ENCODE peak calls at places on chromosomes 6 and 20, in eight cellular contexts. One of them, this sample, is unnamed.

GRCh38 chr20:24811020-24811419 is 138.0 kb upstream of the CST7 start:
- DNase-seq in cardiac muscle cell: no peak
- DNase-seq in LoVo: no peak
- DNase-seq in EH: no peak
- DNase-seq in astrocyte of the spinal cord: no peak
- DNase-seq in hypothalamus: no peak
- DNase-seq in B cell: no peak
- DNase-seq in NCI-H524: no peak
- DNase-seq in this sample: no peak

GRCh38 chr6:100415780-100416179 is 48.9 kb downstream of the SIM1 start:
- DNase-seq in cardiac muscle cell: no peak
- DNase-seq in LoVo: no peak
- DNase-seq in EH: no peak
- DNase-seq in astrocyte of the spinal cord: no peak
- DNase-seq in hypothalamus: no peak
- DNase-seq in B cell: no peak
- DNase-seq in NCI-H524: peak
- DNase-seq in this sample: no peak

GRCh38 chr6:7697820-7698623 is 27.9 kb upstream of the BMP6 start:
- DNase-seq in cardiac muscle cell: no peak
- DNase-seq in LoVo: peak
- DNase-seq in EH: peak
- DNase-seq in astrocyte of the spinal cord: peak
- DNase-seq in hypothalamus: no peak
- DNase-seq in B cell: no peak
- DNase-seq in NCI-H524: no peak
- DNase-seq in this sample: peak

GRCh38 chr6:144232434-144233223 is 52.5 kb upstream of the UTRN start:
- DNase-seq in cardiac muscle cell: no peak
- DNase-seq in LoVo: no peak
- DNase-seq in EH: peak
- DNase-seq in astrocyte of the spinal cord: no peak
- DNase-seq in hypothalamus: no peak
- DNase-seq in B cell: no peak
- DNase-seq in NCI-H524: no peak
- DNase-seq in this sample: peak

GRCh38 chr20:44717986-44718385 is 2.8 kb downstream of the CCN5 start:
- DNase-seq in cardiac muscle cell: no peak
- DNase-seq in LoVo: no peak
- DNase-seq in EH: no peak
- DNase-seq in astrocyte of the spinal cord: no peak
- DNase-seq in hypothalamus: no peak
- DNase-seq in B cell: no peak
- DNase-seq in NCI-H524: peak
- DNase-seq in this sample: no peak

GRCh38 chr20:16806886-16807285 is 58.7 kb downstream of the OTOR start:
- DNase-seq in cardiac muscle cell: no peak
- DNase-seq in LoVo: no peak
- DNase-seq in EH: no peak
- DNase-seq in astrocyte of the spinal cord: no peak
- DNase-seq in hypothalamus: no peak
- DNase-seq in B cell: no peak
- DNase-seq in NCI-H524: no peak
- DNase-seq in this sample: peak

GRCh38 chr6:106163446-106163965 is 77.4 kb downstream of the PRDM1 start:
- DNase-seq in cardiac muscle cell: peak
- DNase-seq in LoVo: no peak
- DNase-seq in EH: peak
- DNase-seq in astrocyte of the spinal cord: peak
- DNase-seq in hypothalamus: no peak
- DNase-seq in B cell: peak
- DNase-seq in NCI-H524: no peak
- DNase-seq in this sample: peak

GRCh38 chr6:124590001-124590400 is 372.2 kb upstream of the RNF217 start:
- DNase-seq in cardiac muscle cell: no peak
- DNase-seq in LoVo: no peak
- DNase-seq in EH: no peak
- DNase-seq in astrocyte of the spinal cord: no peak
- DNase-seq in hypothalamus: no peak
- DNase-seq in B cell: no peak
- DNase-seq in NCI-H524: no peak
- DNase-seq in this sample: no peak

GRCh38 chr6:5936611-5937010 is 70.1 kb downstream of the NRN1 start:
- DNase-seq in cardiac muscle cell: no peak
- DNase-seq in LoVo: no peak
- DNase-seq in EH: peak
- DNase-seq in astrocyte of the spinal cord: no peak
- DNase-seq in hypothalamus: no peak
- DNase-seq in B cell: no peak
- DNase-seq in NCI-H524: no peak
- DNase-seq in this sample: no peak

GRCh38 chr20:44642203-44643153 is 9.0 kb downstream of the ADA start:
- DNase-seq in cardiac muscle cell: peak
- DNase-seq in LoVo: no peak
- DNase-seq in EH: peak
- DNase-seq in astrocyte of the spinal cord: peak
- DNase-seq in hypothalamus: peak
- DNase-seq in B cell: no peak
- DNase-seq in NCI-H524: peak
- DNase-seq in this sample: peak

GRCh38 chr20:22576733-22577514 is 7.4 kb downstream of the FOXA2 start:
- DNase-seq in cardiac muscle cell: no peak
- DNase-seq in LoVo: no peak
- DNase-seq in EH: no peak
- DNase-seq in astrocyte of the spinal cord: no peak
- DNase-seq in hypothalamus: no peak
- DNase-seq in B cell: no peak
- DNase-seq in NCI-H524: no peak
- DNase-seq in this sample: no peak

GRCh38 chr20:47008842-47009518 is 114.3 kb downstream of the EYA2 start:
- DNase-seq in cardiac muscle cell: no peak
- DNase-seq in LoVo: no peak
- DNase-seq in EH: no peak
- DNase-seq in astrocyte of the spinal cord: no peak
- DNase-seq in hypothalamus: no peak
- DNase-seq in B cell: no peak
- DNase-seq in NCI-H524: no peak
- DNase-seq in this sample: no peak

GRCh38 chr6:139881728-139882211 is 507.3 kb upstream of the CITED2 start:
- DNase-seq in cardiac muscle cell: peak
- DNase-seq in LoVo: peak
- DNase-seq in EH: peak
- DNase-seq in astrocyte of the spinal cord: peak
- DNase-seq in hypothalamus: no peak
- DNase-seq in B cell: peak
- DNase-seq in NCI-H524: peak
- DNase-seq in this sample: peak

GRCh38 chr20:11443382-11444119 is 474.1 kb upstream of the BTBD3 start:
- DNase-seq in cardiac muscle cell: no peak
- DNase-seq in LoVo: no peak
- DNase-seq in EH: no peak
- DNase-seq in astrocyte of the spinal cord: no peak
- DNase-seq in hypothalamus: no peak
- DNase-seq in B cell: no peak
- DNase-seq in NCI-H524: no peak
- DNase-seq in this sample: no peak

GRCh38 chr6:39426057-39426592 is 103.6 kb upstream of the KCNK16 start:
- DNase-seq in cardiac muscle cell: no peak
- DNase-seq in LoVo: no peak
- DNase-seq in EH: peak
- DNase-seq in astrocyte of the spinal cord: peak
- DNase-seq in hypothalamus: no peak
- DNase-seq in B cell: no peak
- DNase-seq in NCI-H524: no peak
- DNase-seq in this sample: peak

GRCh38 chr6:29887330-29887818 is 55.0 kb upstream of the HLA-A start:
- DNase-seq in cardiac muscle cell: peak
- DNase-seq in LoVo: peak
- DNase-seq in EH: peak
- DNase-seq in astrocyte of the spinal cord: peak
- DNase-seq in hypothalamus: no peak
- DNase-seq in B cell: peak
- DNase-seq in NCI-H524: no peak
- DNase-seq in this sample: peak

GRCh38 chr20:324177-325042 is 942 bp upstream of the SOX12 start:
- DNase-seq in cardiac muscle cell: peak
- DNase-seq in LoVo: peak
- DNase-seq in EH: peak
- DNase-seq in astrocyte of the spinal cord: peak
- DNase-seq in hypothalamus: peak
- DNase-seq in B cell: peak
- DNase-seq in NCI-H524: peak
- DNase-seq in this sample: peak

GRCh38 chr20:38255389-38255788 is 5.1 kb downstream of the KIAA1755 start:
- DNase-seq in cardiac muscle cell: no peak
- DNase-seq in LoVo: no peak
- DNase-seq in EH: peak
- DNase-seq in astrocyte of the spinal cord: peak
- DNase-seq in hypothalamus: no peak
- DNase-seq in B cell: no peak
- DNase-seq in NCI-H524: no peak
- DNase-seq in this sample: peak

GRCh38 chr6:84910881-84911607 is 146.6 kb upstream of the TBX18 start:
- DNase-seq in cardiac muscle cell: no peak
- DNase-seq in LoVo: no peak
- DNase-seq in EH: no peak
- DNase-seq in astrocyte of the spinal cord: no peak
- DNase-seq in hypothalamus: no peak
- DNase-seq in B cell: no peak
- DNase-seq in NCI-H524: no peak
- DNase-seq in this sample: no peak

GRCh38 chr6:28002181-28002580 is 45.1 kb downstream of the OR2B6 start:
- DNase-seq in cardiac muscle cell: no peak
- DNase-seq in LoVo: no peak
- DNase-seq in EH: no peak
- DNase-seq in astrocyte of the spinal cord: no peak
- DNase-seq in hypothalamus: no peak
- DNase-seq in B cell: no peak
- DNase-seq in NCI-H524: peak
- DNase-seq in this sample: no peak

GRCh38 chr6:96075826-96076225 is 60.1 kb downstream of the FUT9 start:
- DNase-seq in cardiac muscle cell: no peak
- DNase-seq in LoVo: no peak
- DNase-seq in EH: no peak
- DNase-seq in astrocyte of the spinal cord: peak
- DNase-seq in hypothalamus: no peak
- DNase-seq in B cell: no peak
- DNase-seq in NCI-H524: no peak
- DNase-seq in this sample: no peak

GRCh38 chr6:151627689-151628444 is 134.1 kb downstream of the CCDC170 start:
- DNase-seq in cardiac muscle cell: no peak
- DNase-seq in LoVo: peak
- DNase-seq in EH: no peak
- DNase-seq in astrocyte of the spinal cord: peak
- DNase-seq in hypothalamus: no peak
- DNase-seq in B cell: no peak
- DNase-seq in NCI-H524: no peak
- DNase-seq in this sample: peak

GRCh38 chr6:40713002-40713719 is 126.0 kb upstream of the LRFN2 start:
- DNase-seq in cardiac muscle cell: no peak
- DNase-seq in LoVo: no peak
- DNase-seq in EH: peak
- DNase-seq in astrocyte of the spinal cord: no peak
- DNase-seq in hypothalamus: no peak
- DNase-seq in B cell: no peak
- DNase-seq in NCI-H524: peak
- DNase-seq in this sample: peak

GRCh38 chr20:46119028-46119546 is 973 bp downstream of the CD40 start:
- DNase-seq in cardiac muscle cell: no peak
- DNase-seq in LoVo: no peak
- DNase-seq in EH: no peak
- DNase-seq in astrocyte of the spinal cord: no peak
- DNase-seq in hypothalamus: no peak
- DNase-seq in B cell: peak
- DNase-seq in NCI-H524: no peak
- DNase-seq in this sample: no peak

GRCh38 chr6:135905604-135906300 is 54.3 kb downstream of the PDE7B start:
- DNase-seq in cardiac muscle cell: no peak
- DNase-seq in LoVo: no peak
- DNase-seq in EH: no peak
- DNase-seq in astrocyte of the spinal cord: peak
- DNase-seq in hypothalamus: peak
- DNase-seq in B cell: no peak
- DNase-seq in NCI-H524: no peak
- DNase-seq in this sample: no peak

GRCh38 chr6:158518196-158519127 is 41.4 kb upstream of the TMEM181 start:
- DNase-seq in cardiac muscle cell: peak
- DNase-seq in LoVo: peak
- DNase-seq in EH: peak
- DNase-seq in astrocyte of the spinal cord: peak
- DNase-seq in hypothalamus: no peak
- DNase-seq in B cell: peak
- DNase-seq in NCI-H524: peak
- DNase-seq in this sample: peak

GRCh38 chr6:35782424-35782823 is 1.6 kb downstream of the CLPSL1 start:
- DNase-seq in cardiac muscle cell: no peak
- DNase-seq in LoVo: no peak
- DNase-seq in EH: no peak
- DNase-seq in astrocyte of the spinal cord: no peak
- DNase-seq in hypothalamus: no peak
- DNase-seq in B cell: no peak
- DNase-seq in NCI-H524: no peak
- DNase-seq in this sample: no peak